ENCODE peak calls at places on chromosome 7, in eight cellular contexts. H is AG04450, X is left cardiac atrium, W is BJ, M is KBM-7, Y is DND-41, P is small intestine, B is left ventricle myocardium inferior. I is an unnamed sample.

GRCh38 chr7:49775065-49775948 is 1.9 kb downstream of the VWC2 start:
- DNase-seq in B (no peak), W (no peak), Y (no peak), P (no peak), X (peak; percentile 34), M (no peak), H (no peak), I (no peak)

GRCh38 chr7:30446266-30446665 is 32.3 kb downstream of the NOD1 start:
- DNase-seq in M (no peak), B (no peak), X (no peak), Y (no peak), W (no peak), H (no peak), P (no peak), I (no peak)

GRCh38 chr7:51324206-51324884 is 7.7 kb upstream of the COBL start:
- DNase-seq in Y (no peak), X (no peak), P (no peak), H (no peak), W (no peak), B (no peak), M (no peak), I (no peak)

GRCh38 chr7:26292768-26293560 is 1.3 kb downstream of the SNX10 start:
- DNase-seq in M (no peak), P (no peak), H (no peak), X (no peak), W (no peak), B (no peak), Y (no peak), I (no peak)

GRCh38 chr7:31443457-31443856 is 70.4 kb upstream of the ITPRID1 start:
- DNase-seq in B (no peak), P (peak; percentile 64), X (no peak), M (peak; percentile 58), H (no peak), Y (peak; percentile 10), W (no peak), I (no peak)

GRCh38 chr7:32564542-32564941 is 69.3 kb downstream of the AVL9 start:
- DNase-seq in H (peak; percentile 24), P (no peak), M (peak; percentile 40), Y (no peak), B (no peak), W (no peak), X (no peak), I (no peak)

GRCh38 chr7:112069879-112070321 is 136.3 kb downstream of the DOCK4 start:
- DNase-seq in B (no peak), Y (no peak), H (no peak), W (no peak), P (no peak), M (no peak), X (no peak), I (no peak)

GRCh38 chr7:151711906-151712771 is 164.8 kb downstream of the PRKAG2 start:
- DNase-seq in B (peak; percentile 64), W (no peak), X (no peak), M (no peak), Y (no peak), H (no peak), P (no peak), I (no peak)

GRCh38 chr7:4140933-4141332 is 541.2 kb upstream of the FOXK1 start:
- DNase-seq in M (no peak), H (no peak), W (no peak), Y (no peak), P (no peak), X (no peak), B (no peak), I (no peak)

GRCh38 chr7:38600746-38601145 is 30.4 kb downstream of the AMPH start:
- DNase-seq in B (no peak), X (no peak), Y (no peak), P (no peak), M (no peak), H (no peak), W (no peak), I (no peak)

GRCh38 chr7:155663942-155664341 is 19.5 kb downstream of the RBM33 start:
- DNase-seq in W (no peak), B (no peak), X (no peak), Y (no peak), M (no peak), H (no peak), P (no peak), I (no peak)

GRCh38 chr7:44094796-44095592 is 9.2 kb upstream of the AEBP1 start:
- DNase-seq in W (no peak), B (no peak), X (no peak), Y (no peak), H (no peak), M (no peak), P (no peak), I (peak; percentile 34)

GRCh38 chr7:13165854-13166253 is 478.4 kb downstream of the ARL4A start:
- DNase-seq in M (no peak), X (no peak), P (no peak), Y (no peak), W (no peak), H (no peak), B (no peak), I (no peak)

GRCh38 chr7:36747251-36747968 is 23.1 kb upstream of the AOAH start:
- DNase-seq in M (no peak), P (no peak), H (no peak), X (no peak), Y (no peak), B (no peak), W (no peak), I (no peak)

GRCh38 chr7:30140456-30140855 is 5.7 kb downstream of the MTURN start:
- DNase-seq in B (no peak), Y (no peak), H (no peak), X (no peak), M (no peak), P (no peak), W (no peak), I (no peak)

GRCh38 chr7:138837627-138838026 is 39.6 kb upstream of the ATP6V0A4 start:
- DNase-seq in B (peak; percentile 32), X (peak; percentile 62), P (no peak), W (no peak), H (no peak), Y (no peak), M (no peak), I (no peak)

I was measured in fibroblast of gingiva.